ENCODE peak calls at places on chromosomes 6 and 20, in seven cellular contexts. I is H7; Y is fibroblast of lung; M is MM.1S; Q is mesenchymal stem cell; E is CD8-positive, alpha-beta T cell; N is endodermal cell. J is an unnamed sample.

GRCh38 chr20:47196091-47197081 is 160.1 kb downstream of the ZMYND8 start:
- DNase-seq in E (peak; percentile 71), Y (peak; percentile 48), M (peak; percentile 77), I (peak; percentile 89), Q (peak; percentile 56), N (peak; percentile 95), J (peak; percentile 57)

GRCh38 chr6:13767121-13767794 is 47.1 kb downstream of the MCUR1 start:
- DNase-seq in Y (peak; percentile 44), Q (peak; percentile 54), I (peak; percentile 65), N (peak; percentile 58), M (no peak), E (peak; percentile 57), J (peak; percentile 55)

GRCh38 chr6:110949679-110950285 is 8.7 kb upstream of the GTF3C6 start:
- DNase-seq in M (peak; percentile 23), Y (peak; percentile 19), Q (peak; percentile 33), E (no peak), I (no peak), N (no peak), J (no peak)

GRCh38 chr20:63224272-63225081 is 8.5 kb upstream of the YTHDF1 start:
- DNase-seq in N (peak; percentile 71), M (no peak), E (no peak), Y (peak; percentile 77), Q (peak; percentile 61), I (peak; percentile 76), J (no peak)

GRCh38 chr6:39365281-39366074 is 43.0 kb upstream of the KCNK16 start:
- DNase-seq in M (no peak), N (no peak), E (no peak), Y (peak; percentile 75), Q (peak; percentile 87), I (peak; percentile 20), J (no peak)

GRCh38 chr6:55882731-55883595 is 7.6 kb upstream of the BMP5 start:
- DNase-seq in N (no peak), Y (peak; percentile 91), M (no peak), I (no peak), E (no peak), Q (peak; percentile 73), J (no peak)

GRCh38 chr6:149459761-149460160 is 25.1 kb downstream of the ZC3H12D start:
- DNase-seq in I (no peak), E (no peak), M (no peak), Q (peak; percentile 43), N (no peak), Y (peak; percentile 36), J (no peak)

GRCh38 chr20:35344354-35344837 is 52.2 kb upstream of the FAM83C start:
- DNase-seq in Y (peak; percentile 91), Q (peak; percentile 91), E (no peak), I (no peak), M (no peak), N (no peak), J (no peak)

GRCh38 chr6:36964908-36965307 is 10.4 kb downstream of the PI16 start:
- DNase-seq in M (no peak), N (no peak), E (no peak), Q (no peak), I (no peak), Y (no peak), J (no peak)

GRCh38 chr6:81575446-81575845 is 177.0 kb downstream of the TENT5A start:
- DNase-seq in E (no peak), N (no peak), I (no peak), M (no peak), Y (peak; percentile 6), Q (peak; percentile 86), J (no peak)

GRCh38 chr6:163612200-163612599 is 197.7 kb downstream of the QKI start:
- DNase-seq in E (no peak), M (no peak), I (no peak), Y (no peak), Q (peak; percentile 21), N (peak; percentile 12), J (no peak)

GRCh38 chr20:5065489-5066383 is 54.0 kb downstream of the PCNA start:
- DNase-seq in I (no peak), Q (peak; percentile 94), N (peak; percentile 72), E (no peak), Y (peak; percentile 96), M (no peak), J (no peak)

GRCh38 chr6:30964075-30964474 is 19.4 kb upstream of the MUC21 start:
- DNase-seq in M (no peak), Y (peak; percentile 65), I (no peak), Q (no peak), N (no peak), E (no peak), J (no peak)

GRCh38 chr20:40497781-40498691 is 191.0 kb downstream of the MAFB start:
- DNase-seq in Q (peak; percentile 73), N (no peak), I (no peak), Y (peak; percentile 18), M (no peak), E (no peak), J (no peak)

GRCh38 chr6:111950661-111951426 is 77.6 kb upstream of the FYN start:
- DNase-seq in N (no peak), E (no peak), M (no peak), Q (no peak), I (no peak), Y (peak; percentile 54), J (no peak)

GRCh38 chr6:34241351-34242215 is 4.9 kb downstream of the HMGA1 start:
- DNase-seq in Y (no peak), N (no peak), Q (no peak), M (no peak), I (peak; percentile 17), E (no peak), J (no peak)

GRCh38 chr6:158649289-158650143 is at the start of gene SYTL3:
- DNase-seq in M (peak; percentile 34), I (no peak), Y (peak; percentile 88), N (peak; percentile 31), Q (peak; percentile 75), E (peak; percentile 93), J (no peak)

GRCh38 chr6:6645266-6645917 is 56.9 kb downstream of the LY86 start:
- DNase-seq in N (peak; percentile 28), Q (no peak), Y (no peak), M (no peak), I (no peak), E (no peak), J (no peak)

GRCh38 chr6:151683381-151683780 is 124.1 kb upstream of the ESR1 start:
- DNase-seq in M (no peak), I (no peak), Y (no peak), E (no peak), Q (no peak), N (no peak), J (no peak)

GRCh38 chr6:28658475-28659249 is 133.0 kb downstream of the GPX5 start:
- DNase-seq in I (peak; percentile 50), Y (no peak), Q (peak; percentile 15), N (peak; percentile 67), M (no peak), E (no peak), J (no peak)

GRCh38 chr6:121523628-121524027 is 88.2 kb downstream of the GJA1 start:
- DNase-seq in I (no peak), N (no peak), M (no peak), Q (peak; percentile 38), E (no peak), Y (peak; percentile 35), J (no peak)

GRCh38 chr6:121522771-121523386 is 87.4 kb downstream of the GJA1 start:
- DNase-seq in E (no peak), Q (peak; percentile 67), Y (peak; percentile 82), I (no peak), M (no peak), N (no peak), J (no peak)

GRCh38 chr6:121520337-121521163 is 85.1 kb downstream of the GJA1 start:
- DNase-seq in Q (peak; percentile 93), N (no peak), I (no peak), M (no peak), E (no peak), Y (peak; percentile 98), J (no peak)

GRCh38 chr6:121521164-121521555 is 85.7 kb downstream of the GJA1 start:
- DNase-seq in Y (no peak), E (no peak), I (no peak), Q (no peak), M (no peak), N (no peak), J (no peak)

DNA sequence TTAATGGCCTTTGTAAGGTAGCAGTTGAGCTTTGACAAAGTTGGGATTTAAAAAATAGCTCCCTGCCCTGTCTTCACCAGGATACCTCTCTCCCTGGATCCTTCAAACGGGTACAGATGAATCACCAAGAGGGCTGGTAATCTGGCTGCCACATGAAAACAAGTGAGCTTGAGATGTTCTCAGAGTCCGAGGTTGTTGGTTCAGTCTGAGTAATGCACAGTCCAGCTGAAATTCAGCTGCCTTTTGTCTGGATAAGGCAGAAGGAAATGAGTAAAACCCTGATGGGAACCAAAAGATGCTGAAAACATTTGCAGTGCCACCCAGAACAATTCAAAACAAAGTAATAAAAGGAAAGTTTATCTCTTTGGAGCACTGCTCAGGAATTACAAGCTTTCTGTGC is 86.8 kb downstream of the GJA1 start:
- DNase-seq in M (no peak), N (no peak), I (no peak), Q (peak; percentile 94), Y (peak; percentile 98), E (no peak), J (no peak)
- H3K4me3 ChIP-seq in M (no peak overlapping the region), N (no peak overlapping the region), I (no peak overlapping the region), Q (peak overlapping the region; percentile 39), Y (peak overlapping the region; percentile 29), E (no peak overlapping the region), J (no peak overlapping the region)

DNA sequence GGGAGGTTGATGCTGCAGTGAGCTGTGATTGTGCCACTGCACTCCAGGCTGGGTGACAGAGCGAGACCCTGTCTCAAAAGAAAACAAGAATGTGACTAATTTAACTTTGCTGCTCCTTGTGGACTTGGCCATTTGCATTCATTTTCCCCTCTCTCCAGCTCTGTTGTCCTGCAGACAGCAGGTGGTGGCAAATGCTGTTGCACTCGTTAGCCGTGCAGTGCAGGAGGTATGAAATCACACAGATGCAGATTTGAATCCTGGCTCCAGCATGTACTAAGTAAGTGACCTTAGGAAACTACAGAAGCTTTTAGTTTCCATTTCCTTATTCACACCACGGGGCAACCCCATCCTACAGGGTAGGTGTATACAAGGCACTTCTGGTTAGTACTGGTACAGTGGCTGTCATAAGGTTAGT is 9.6 kb upstream of the BEND3 start:
- DNase-seq in M (peak; percentile 74), E (no peak), N (peak; percentile 76), Q (no peak), Y (no peak), I (peak; percentile 41), J (no peak)
- H3K4me3 ChIP-seq in M (no peak overlapping the region), E (no peak overlapping the region), N (no peak overlapping the region), Q (no peak overlapping the region), Y (no peak overlapping the region), I (no peak overlapping the region), J (no peak overlapping the region)

GRCh38 chr6:143620461-143620860 is 57.3 kb upstream of the PHACTR2 start:
- DNase-seq in I (no peak), M (no peak), N (no peak), Q (no peak), E (no peak), Y (peak; percentile 34), J (no peak)
- H3K4me3 ChIP-seq in I (no peak overlapping the region), M (no peak overlapping the region), N (no peak overlapping the region), Q (no peak overlapping the region), E (no peak overlapping the region), Y (no peak overlapping the region), J (no peak overlapping the region)

DNA sequence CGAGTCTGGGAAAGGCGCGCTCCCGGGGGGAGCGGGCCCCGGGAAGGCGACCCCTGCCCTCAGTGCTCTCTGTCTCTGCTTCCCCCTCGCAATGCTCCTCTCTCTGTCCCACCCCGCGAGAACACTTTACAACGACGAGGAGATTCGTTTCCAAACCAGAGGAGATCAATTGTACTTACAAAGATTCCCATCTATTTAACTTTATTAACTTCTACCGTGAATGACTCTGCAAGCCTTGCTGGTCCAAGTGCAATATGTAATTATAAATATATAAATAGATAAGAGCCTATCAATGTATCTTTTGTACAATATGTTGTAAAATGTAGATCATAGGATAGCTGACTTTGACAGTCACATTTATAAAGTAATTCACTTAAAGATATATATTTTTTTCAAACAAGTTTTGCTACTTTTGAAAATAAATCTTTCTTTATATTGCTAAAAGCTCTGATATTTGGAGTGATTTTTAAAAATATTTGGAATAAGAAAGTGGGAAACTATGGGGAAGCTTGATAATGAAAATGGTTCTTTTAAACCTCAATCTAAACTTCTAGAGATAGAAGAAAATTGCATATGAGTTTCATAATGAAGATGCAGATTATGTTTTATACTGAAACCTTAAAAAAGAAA is 3.0 kb downstream of the TCF21 start:
- DNase-seq in Q (no peak), I (no peak), Y (no peak), N (no peak), E (no peak), M (no peak), J (no peak)
- H3K4me3 ChIP-seq in Q (peak overlapping the region; percentile 83), I (peak overlapping the region; percentile 37), Y (peak overlapping the region; percentile 95), N (peak overlapping the region; percentile 63), E (no peak overlapping the region), M (peak overlapping the region; percentile 74), J (no peak overlapping the region)